ENCODE peak calls at places on chromosomes 6 and 20, in eight cellular contexts. X is right atrium auricular region; L is DND-41; B is CD8-positive, alpha-beta T cell; R is heart left ventricle; E is transverse colon; D is psoas muscle; O is left lung. K is an unnamed sample. For H3K4me1, the result is how much of the 10 kb centered on the place peaks cover.

GRCh38 chr6:55174211-55175013 is at the start of gene HCRTR2:
- DNase-seq in B (no peak), D (no peak), X (no peak), R (no peak), E (no peak), L (no peak), O (no peak), K (no peak)

GRCh38 chr6:10521104-10521808 is at the start of gene GCNT2:
- DNase-seq in O (peak), L (no peak), D (no peak), E (peak), R (peak), B (no peak), X (no peak), K (no peak)

GRCh38 chr6:169669147-169669546 is 32.7 kb downstream of the WDR27 start:
- DNase-seq in X (peak), L (no peak), D (no peak), B (no peak), E (no peak), O (no peak), R (no peak), K (no peak)

GRCh38 chr20:51338692-51339440 is 203.7 kb downstream of the NFATC2 start:
- DNase-seq in O (no peak), X (no peak), R (no peak), E (no peak), L (no peak), B (no peak), D (no peak), K (no peak)

GRCh38 chr6:113437571-113437970 is 419.6 kb upstream of the MARCKS start:
- DNase-seq in D (no peak), L (no peak), X (no peak), E (no peak), O (no peak), B (no peak), R (no peak), K (no peak)

GRCh38 chr20:64196831-64197418 is 32.7 kb downstream of the MYT1 start:
- DNase-seq in D (no peak), E (no peak), O (no peak), B (no peak), X (no peak), R (no peak), L (no peak), K (no peak)

GRCh38 chr6:36626636-36627035 is 32.5 kb downstream of the SRSF3 start:
- DNase-seq in E (peak), O (no peak), L (no peak), B (no peak), X (peak), D (no peak), R (no peak), K (no peak)

GRCh38 chr20:61939691-61940360 is 125.9 kb downstream of the TAF4 start:
- DNase-seq in L (no peak), B (no peak), D (no peak), E (no peak), R (no peak), X (no peak), O (no peak), K (no peak)

GRCh38 chr6:157990321-157991066 is 8.8 kb downstream of the SYNJ2 start:
- DNase-seq in B (peak), O (no peak), R (no peak), X (no peak), L (peak), E (no peak), D (no peak), K (no peak)

GRCh38 chr6:131471331-131471730 is 101.7 kb upstream of the ARG1 start:
- DNase-seq in E (no peak), O (no peak), X (no peak), R (no peak), D (no peak), B (no peak), L (no peak), K (no peak)
- H3K4me1 ChIP-seq in E (under half), O (under half), X (under half), R (under half), D (under half), B (under half), L (under half), K (under half)

GRCh38 chr6:25717856-25718740 is 36.4 kb upstream of the SLC17A4 start:
- DNase-seq in L (no peak), O (no peak), B (no peak), E (no peak), X (no peak), D (no peak), R (no peak), K (no peak)
- H3K4me3 ChIP-seq in L (no peak), O (no peak), B (no peak), E (no peak), X (no peak), D (no peak), R (no peak), K (no peak)

DNA sequence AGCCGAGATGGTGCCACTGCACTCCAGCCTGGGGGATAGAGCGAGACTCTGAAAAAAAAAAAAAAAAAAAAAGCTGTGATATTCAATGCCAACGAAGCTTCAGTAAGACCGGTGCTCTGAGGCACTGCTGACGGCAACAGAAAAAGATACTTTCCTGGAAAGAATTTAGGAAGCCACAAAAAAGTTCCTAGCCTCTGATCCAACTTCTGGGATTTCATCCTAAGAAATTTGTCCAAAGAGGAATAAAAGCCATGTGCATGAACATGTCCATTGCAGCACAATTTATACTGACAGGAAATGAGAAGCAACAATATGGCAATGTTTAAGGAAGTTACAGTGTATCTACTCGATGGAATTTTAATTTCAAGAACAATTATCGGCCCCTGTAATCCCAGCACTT is 24.5 kb upstream of the CARMIL1 start:
- DNase-seq in D (no peak), L (no peak), E (no peak), B (no peak), R (no peak), X (no peak), O (no peak), K (no peak)
- TF ChIP-seq CTCF in D (no peak), L (no peak), E (no peak), B (no peak), R (no peak), X (no peak), O (no peak), K (no peak)

GRCh38 chr6:137093183-137094069 is 48.7 kb upstream of the IL20RA start:
- DNase-seq in X (no peak), E (no peak), O (no peak), R (no peak), D (no peak), B (no peak), L (no peak), K (no peak)
- H3K4me1 ChIP-seq in X (under half), E (under half), O (under half), R (under half), D (under half), B (under half), L (under half), K (under half)

GRCh38 chr20:266213-266603 is 8.7 kb downstream of the DEFB132 start:
- DNase-seq in X (no peak), D (no peak), O (no peak), L (no peak), E (no peak), B (no peak), R (no peak), K (no peak)
- H3K4me3 ChIP-seq in X (peak), D (peak), O (no peak), L (no peak), E (no peak), B (peak), R (no peak), K (peak)

GRCh38 chr20:46439837-46440236 is 33.4 kb upstream of the ELMO2 start:
- DNase-seq in X (no peak), E (no peak), D (no peak), O (no peak), R (no peak), B (no peak), L (no peak), K (no peak)

GRCh38 chr20:46433051-46433450 is 26.6 kb upstream of the ELMO2 start:
- DNase-seq in X (no peak), O (no peak), E (no peak), R (no peak), B (no peak), L (no peak), D (no peak), K (no peak)

GRCh38 chr20:46435146-46435545 is 28.7 kb upstream of the ELMO2 start:
- DNase-seq in O (no peak), X (no peak), D (no peak), B (no peak), E (no peak), L (no peak), R (no peak), K (no peak)

GRCh38 chr20:46434597-46434996 is 28.2 kb upstream of the ELMO2 start:
- DNase-seq in X (no peak), O (no peak), L (no peak), B (no peak), E (no peak), D (no peak), R (no peak), K (no peak)

GRCh38 chr20:46438156-46438750 is 31.8 kb upstream of the ELMO2 start:
- DNase-seq in E (no peak), L (peak), X (no peak), D (no peak), R (no peak), B (peak), O (no peak), K (no peak)
- TF ChIP-seq CTCF in E (peak), L (peak), X (no peak), D (no peak), R (no peak), B (no peak), O (no peak), K (no peak)

GRCh38 chr20:33814238-33814712 is 3.1 kb downstream of the CHMP4B start:
- DNase-seq in X (no peak), L (no peak), D (no peak), B (no peak), O (no peak), E (peak), R (no peak), K (no peak)

GRCh38 chr20:33812673-33813462 is 1.7 kb downstream of the CHMP4B start:
- DNase-seq in X (no peak), E (no peak), B (no peak), L (no peak), D (no peak), R (no peak), O (peak), K (no peak)

GRCh38 chr20:33817411-33817810 is 6.3 kb downstream of the CHMP4B start:
- DNase-seq in O (no peak), L (no peak), E (no peak), X (no peak), B (no peak), R (no peak), D (no peak), K (no peak)

GRCh38 chr20:33816191-33816590 is 5.0 kb downstream of the CHMP4B start:
- DNase-seq in R (no peak), D (no peak), L (no peak), O (peak), E (no peak), B (no peak), X (no peak), K (no peak)

DNA sequence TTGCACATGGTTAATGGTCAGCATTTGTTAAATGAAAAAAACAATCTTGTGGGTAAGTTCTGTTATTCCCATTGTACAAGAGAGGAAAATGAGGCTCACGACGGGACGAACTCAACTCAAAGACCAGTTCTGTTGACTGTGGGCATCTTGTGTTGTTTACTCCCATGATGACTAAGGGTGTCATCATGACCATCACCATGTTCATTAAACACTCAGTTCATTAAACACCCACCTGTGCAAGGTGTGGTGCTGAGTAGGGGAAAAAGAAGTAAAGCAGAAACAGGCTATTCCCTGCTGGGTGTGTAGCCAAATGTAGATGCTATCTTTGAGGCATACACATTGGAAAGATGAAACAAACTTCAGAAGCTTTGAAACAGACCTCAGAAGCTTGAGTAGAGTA is 4.5 kb downstream of the CHMP4B start:
- DNase-seq in D (no peak), B (no peak), E (no peak), O (no peak), L (no peak), R (no peak), X (no peak), K (no peak)
- H3K4me1 ChIP-seq in D (half or more), B (under half), E (half or more), O (half or more), L (under half), R (under half), X (under half), K (under half)